ENCODE peak calls at places on chromosomes 12 and 14, in seven cellular contexts. P is WTC11, W is NCI-H2081, A is GM23338, R is aorta, F is dermis blood vessel endothelial cell, U is mesothelial cell of epicardium. Q is an unnamed sample.
A peak's percentile ranks its signal among the peaks of the same experiment; 100 is the strongest.

GRCh38 chr14:74568380-74568649 is 43.7 kb downstream of the LTBP2 start:
- DNase-seq in P (no peak), W (no peak), A (no peak), R (no peak), F (no peak), U (no peak), Q (no peak)

GRCh38 chr14:36661506-36662257 is at the start of gene PAX9:
- DNase-seq in P (peak; percentile 96), W (peak; percentile 93), A (peak; percentile 98), R (peak; percentile 92), F (peak; percentile 61), U (peak; percentile 90), Q (no peak)

GRCh38 chr12:25557830-25558436 is 4.8 kb upstream of the LMNTD1 start:
- DNase-seq in P (peak; percentile 12), W (peak; percentile 37), A (peak; percentile 89), R (no peak), F (peak; percentile 69), U (no peak), Q (peak; percentile 13)

GRCh38 chr12:104297477-104298113 is 5.9 kb upstream of the EID3 start:
- DNase-seq in P (no peak), W (no peak), A (no peak), R (no peak), F (no peak), U (no peak), Q (no peak)

GRCh38 chr12:29519585-29520182 is 22.2 kb upstream of the OVCH1 start:
- DNase-seq in P (no peak), W (no peak), A (peak; percentile 49), R (no peak), F (peak; percentile 76), U (no peak), Q (peak; percentile 18)

GRCh38 chr12:46493352-46494209 is 121.0 kb upstream of the SLC38A2 start:
- DNase-seq in P (no peak), W (no peak), A (no peak), R (no peak), F (no peak), U (no peak), Q (no peak)

GRCh38 chr12:9064815-9065606 is 50.7 kb downstream of the A2M start:
- DNase-seq in P (peak; percentile 85), W (peak; percentile 43), A (peak; percentile 89), R (peak; percentile 88), F (peak; percentile 77), U (peak; percentile 70), Q (peak; percentile 52)

GRCh38 chr14:56004807-56005579 is 113.2 kb upstream of the PELI2 start:
- DNase-seq in P (no peak), W (no peak), A (peak; percentile 65), R (no peak), F (peak; percentile 11), U (no peak), Q (peak; percentile 13)

Q was measured in iPS DF 6.9.